ENCODE peak calls at places on chromosomes 6 and 20, in five cellular contexts. O, Y, P, F and V are unnamed samples.

GRCh38 chr6:98808522-98809210 is 25.7 kb upstream of the POU3F2 start:
- DNase-seq in O (no peak), Y (no peak), P (no peak), F (no peak), V (no peak)

GRCh38 chr6:146100776-146101175 is 71.9 kb downstream of the GRM1 start:
- DNase-seq in O (no peak), Y (no peak), P (no peak), F (no peak), V (no peak)

GRCh38 chr6:12233693-12234551 is 56.2 kb upstream of the EDN1 start:
- DNase-seq in O (peak; percentile 84), Y (peak; percentile 18), P (no peak), F (peak; percentile 70), V (peak; percentile 45)

GRCh38 chr6:13953061-13953705 is 28.4 kb downstream of the RNF182 start:
- DNase-seq in O (no peak), Y (no peak), P (no peak), F (no peak), V (no peak)

GRCh38 chr20:59047938-59048680 is 5.5 kb upstream of the PRELID3B start:
- DNase-seq in O (no peak), Y (no peak), P (no peak), F (no peak), V (no peak)

GRCh38 chr6:141203902-141204575 is 928.7 kb upstream of the GJE1 start:
- DNase-seq in O (peak; percentile 34), Y (no peak), P (no peak), F (no peak), V (no peak)

GRCh38 chr6:29942275-29943052 is at the start of gene HLA-A:
- DNase-seq in O (peak; percentile 97), Y (peak; percentile 91), P (peak; percentile 97), F (peak; percentile 98), V (peak; percentile 86)

GRCh38 chr20:58209652-58210397 is 18.6 kb downstream of the ANKRD60 start:
- DNase-seq in O (peak; percentile 84), Y (peak; percentile 93), P (peak; percentile 84), F (peak; percentile 86), V (peak; percentile 31)

GRCh38 chr6:102813489-102814275 is 1420.2 kb downstream of the GRIK2 start:
- DNase-seq in O (no peak), Y (no peak), P (no peak), F (peak; percentile 19), V (no peak)

GRCh38 chr20:63530788-63531160 is 6.4 kb downstream of the PTK6 start:
- DNase-seq in O (no peak), Y (no peak), P (no peak), F (no peak), V (no peak)

GRCh38 chr6:75563032-75563431 is 38.6 kb upstream of the SENP6 start:
- DNase-seq in O (peak; percentile 64), Y (no peak), P (no peak), F (peak; percentile 83), V (no peak)
- TF ChIP-seq CTCF in O (peak; percentile 59), Y (peak; percentile 21), P (no peak), F (peak; percentile 62), V (peak; percentile 37)

GRCh38 chr6:75204222-75204958 is 1.5 kb downstream of the COL12A1 start:
- DNase-seq in O (peak; percentile 58), Y (peak; percentile 42), P (peak; percentile 86), F (peak; percentile 92), V (peak; percentile 88)
- TF ChIP-seq CTCF in O (peak; percentile 59), Y (peak; percentile 66), P (peak; percentile 85), F (peak; percentile 80), V (peak; percentile 77)

GRCh38 chr20:37414133-37414532 is 68.2 kb downstream of the SRC start:
- DNase-seq in O (no peak), Y (no peak), P (no peak), F (no peak), V (no peak)

GRCh38 chr20:37413354-37413753 is 67.4 kb downstream of the SRC start:
- DNase-seq in O (no peak), Y (no peak), P (no peak), F (peak; percentile 47), V (no peak)

GRCh38 chr20:37413023-37413334 is 67.0 kb downstream of the SRC start:
- DNase-seq in O (no peak), Y (no peak), P (no peak), F (no peak), V (no peak)

GRCh38 chr20:37415118-37416085 is 69.5 kb downstream of the SRC start:
- DNase-seq in O (no peak), Y (no peak), P (no peak), F (no peak), V (no peak)

DNA sequence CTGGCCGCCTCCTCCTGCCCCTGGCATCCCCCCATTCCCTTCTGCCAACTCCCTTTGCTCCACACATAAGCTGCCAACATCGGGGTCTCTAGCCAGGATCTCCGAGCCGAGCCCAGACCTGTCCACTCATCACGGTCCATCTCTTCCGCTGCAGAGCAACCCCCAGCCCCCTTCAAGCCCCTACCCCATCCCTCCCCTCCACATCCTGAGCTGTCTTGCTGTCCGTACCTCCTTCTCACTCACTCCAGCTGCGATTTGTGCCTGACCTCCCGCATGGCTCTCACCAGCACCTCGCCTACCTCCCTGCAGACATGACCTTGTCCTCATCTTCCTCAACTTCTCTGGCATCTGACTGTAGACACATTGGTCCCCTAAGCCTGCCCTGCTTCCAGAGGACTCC is 68.7 kb downstream of the SRC start:
- DNase-seq in O (no peak), Y (no peak), P (no peak), F (no peak), V (no peak)
- TF ChIP-seq CTCF in O (no peak), Y (no peak), P (no peak), F (no peak), V (no peak)

DNA sequence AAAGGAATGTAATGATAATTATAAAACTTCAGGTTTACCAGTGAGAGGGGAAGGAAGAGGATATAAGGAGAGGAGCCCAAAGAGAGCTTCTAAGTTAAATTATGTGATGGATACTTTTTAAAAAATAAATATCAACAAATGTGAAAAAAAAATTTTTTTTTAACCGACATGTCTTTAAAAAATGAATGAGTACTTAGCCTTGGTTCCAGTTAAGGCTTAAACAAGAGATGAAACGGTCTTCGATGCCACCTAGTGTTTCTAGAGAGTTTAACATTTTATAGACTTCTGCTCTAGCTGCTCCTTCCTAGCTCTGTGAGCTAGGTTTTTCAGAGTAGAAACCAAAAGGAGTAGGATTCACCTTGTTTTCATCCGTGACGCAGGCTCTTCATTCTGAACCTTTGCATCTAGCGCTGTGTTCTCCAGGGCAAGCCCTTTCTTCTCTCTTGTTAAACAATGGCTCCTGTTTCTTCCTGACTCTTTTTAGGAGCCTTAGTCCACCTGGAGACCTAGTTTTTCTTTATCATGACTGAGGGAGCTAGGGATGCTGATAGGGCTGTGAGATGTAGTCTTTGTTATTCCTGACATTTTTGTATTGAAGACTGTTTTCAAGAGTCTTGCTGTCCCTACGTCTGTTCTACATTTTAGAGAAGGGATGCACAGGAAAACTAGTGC is 42.4 kb upstream of the GNRH2 start:
- DNase-seq in O (peak; percentile 55), Y (peak; percentile 35), P (no peak), F (peak; percentile 63), V (peak; percentile 25)
- TF ChIP-seq CTCF in O (peak; percentile 19), Y (peak; percentile 32), P (peak; percentile 56), F (peak; percentile 47), V (peak; percentile 45)

DNA sequence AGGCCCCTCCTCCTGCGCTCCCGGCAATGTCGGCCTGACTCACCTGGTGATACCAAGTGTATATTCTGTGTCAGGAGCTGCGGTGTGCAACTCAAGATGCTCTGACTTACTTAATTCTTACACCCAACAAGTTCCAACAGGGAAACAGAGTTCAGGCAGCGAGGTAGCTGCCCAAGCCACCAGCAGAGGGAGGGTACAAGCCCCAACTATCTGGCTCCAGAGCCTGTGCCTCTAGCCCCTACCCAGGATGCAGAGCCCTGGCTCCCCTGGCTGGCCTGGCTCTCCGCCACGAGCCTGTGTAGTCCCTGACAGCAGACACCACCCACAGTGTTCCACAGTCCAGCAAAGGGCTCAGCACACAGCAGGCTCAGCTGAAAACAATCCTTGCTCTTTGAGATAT is 34.9 kb downstream of the C20orf203 start:
- DNase-seq in O (no peak), Y (no peak), P (no peak), F (peak; percentile 56), V (no peak)
- TF ChIP-seq CTCF in O (no peak), Y (no peak), P (no peak), F (peak; percentile 32), V (no peak)

GRCh38 chr20:43838703-43839060 is 76.0 kb upstream of the TOX2 start:
- DNase-seq in O (no peak), Y (no peak), P (peak; percentile 44), F (no peak), V (no peak)

GRCh38 chr20:43837856-43838702 is 76.6 kb upstream of the TOX2 start:
- DNase-seq in O (no peak), Y (no peak), P (peak; percentile 28), F (no peak), V (no peak)

GRCh38 chr20:43842126-43843020 is 72.3 kb upstream of the TOX2 start:
- DNase-seq in O (no peak), Y (no peak), P (peak; percentile 47), F (no peak), V (no peak)

GRCh38 chr20:43839793-43840199 is 74.9 kb upstream of the TOX2 start:
- DNase-seq in O (peak; percentile 75), Y (peak; percentile 43), P (peak; percentile 2), F (no peak), V (no peak)

DNA sequence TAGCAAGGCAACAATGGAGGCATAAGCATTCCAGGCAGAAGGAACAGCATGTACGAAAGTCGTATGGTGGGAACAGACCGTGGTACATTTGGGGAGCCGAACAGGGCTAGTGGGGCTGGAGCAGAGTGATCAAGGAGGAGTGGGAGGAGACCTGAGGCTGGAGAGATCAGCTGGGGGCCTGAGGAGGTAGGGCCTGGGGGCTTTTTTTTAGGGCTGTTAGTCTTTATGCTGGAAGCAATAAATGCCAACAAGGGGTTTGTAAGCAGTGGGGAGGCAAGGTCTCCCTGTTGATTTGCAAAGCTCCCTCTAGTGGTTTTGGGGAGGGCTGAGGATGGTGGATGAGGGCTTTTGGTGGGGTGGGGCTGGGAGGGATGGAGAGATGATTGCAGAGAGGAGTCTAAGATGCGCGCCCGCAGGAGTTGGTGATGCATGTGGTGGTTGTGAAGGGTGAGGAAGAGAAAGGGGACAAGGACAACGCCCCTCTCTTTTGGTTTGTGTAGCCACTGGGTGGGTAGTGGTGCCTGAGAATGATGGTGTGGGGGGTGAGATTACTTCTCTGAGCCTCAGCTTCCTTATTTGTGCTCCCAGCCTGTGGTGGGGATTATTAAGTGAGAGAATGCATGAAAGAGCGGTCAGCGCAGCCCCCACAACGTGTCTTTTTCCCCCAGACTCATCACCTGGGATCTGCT is 74.1 kb upstream of the TOX2 start:
- DNase-seq in O (peak; percentile 79), Y (peak; percentile 75), P (peak; percentile 7), F (peak; percentile 83), V (no peak)
- TF ChIP-seq CTCF in O (peak; percentile 54), Y (peak; percentile 45), P (peak; percentile 36), F (peak; percentile 56), V (peak; percentile 45)

GRCh38 chr6:94049001-94049400 is 629.6 kb upstream of the EPHA7 start:
- DNase-seq in O (no peak), Y (no peak), P (no peak), F (no peak), V (no peak)

GRCh38 chr6:94050515-94050914 is 631.2 kb upstream of the EPHA7 start:
- DNase-seq in O (no peak), Y (no peak), P (no peak), F (peak; percentile 54), V (no peak)

GRCh38 chr6:94052754-94053153 is 633.4 kb upstream of the EPHA7 start:
- DNase-seq in O (no peak), Y (no peak), P (no peak), F (peak; percentile 34), V (no peak)
- TF ChIP-seq CTCF in O (no peak), Y (peak; percentile 3), P (peak; percentile 40), F (peak; percentile 32), V (no peak)